ENCODE peak calls at places on chromosome 14, in six cellular contexts. H, U, R, K, C and S are unnamed samples.

GRCh38 chr14:90409209-90409730 is 12.4 kb downstream of the CALM1 start:
- DNase-seq in H (no peak), U (peak), R (peak), K (peak), C (no peak), S (no peak)

GRCh38 chr14:76613616-76614015 is 147.7 kb upstream of the VASH1 start:
- DNase-seq in H (no peak), U (no peak), R (no peak), K (no peak), C (no peak), S (no peak)

GRCh38 chr14:25090281-25090680 is 40.3 kb upstream of the STXBP6 start:
- DNase-seq in H (no peak), U (no peak), R (no peak), K (no peak), C (no peak), S (no peak)

GRCh38 chr14:100609941-100610391 is 22.7 kb upstream of the BEGAIN start:
- DNase-seq in H (no peak), U (no peak), R (peak), K (no peak), C (no peak), S (peak)

GRCh38 chr14:74905595-74906142 is 17.4 kb downstream of the RPS6KL1 start:
- DNase-seq in H (peak), U (no peak), R (peak), K (peak), C (peak), S (peak)

GRCh38 chr14:89391556-89391955 is 25.5 kb downstream of the FOXN3 start:
- DNase-seq in H (no peak), U (no peak), R (peak), K (no peak), C (no peak), S (no peak)

GRCh38 chr14:30957813-30958370 is 67.6 kb upstream of the AP4S1 start:
- DNase-seq in H (no peak), U (no peak), R (no peak), K (no peak), C (no peak), S (no peak)

GRCh38 chr14:103422981-103423600 is 37.9 kb downstream of the MARK3 start:
- DNase-seq in H (no peak), U (peak), R (no peak), K (peak), C (no peak), S (no peak)

GRCh38 chr14:76131071-76131985 is 20.4 kb upstream of the GPATCH2L start:
- DNase-seq in H (no peak), U (no peak), R (peak), K (no peak), C (no peak), S (no peak)

GRCh38 chr14:86626530-86626929 is 1096.6 kb downstream of the FLRT2 start:
- DNase-seq in H (no peak), U (no peak), R (no peak), K (no peak), C (no peak), S (no peak)

GRCh38 chr14:36059531-36059930 is 117.0 kb downstream of the PTCSC3 start:
- DNase-seq in H (no peak), U (no peak), R (no peak), K (no peak), C (no peak), S (no peak)